ENCODE peak calls at places on chromosomes 13 and 19, in nine cellular contexts. K is MV-4-11; N is astrocyte of the spinal cord; Z is AG09309; A is hypothalamus; T is stimulated activated CD8-positive, alpha-beta memory T cell treated with anti-CD3 and anti-CD28 coated beads, Interleukin-4, amount 100 ng/mL, for 48 hours; L is kidney epithelial cell; I is NAMALWA; V is GM10248. B is an unnamed sample.

GRCh38 chr19:52217576-52217975 is 27.7 kb downstream of the PPP2R1A start:
- DNase-seq in V (no peak), L (no peak), Z (no peak), N (no peak), K (no peak), T (peak), I (no peak), A (no peak), B (no peak)

GRCh38 chr19:41355802-41356201 is 2.1 kb upstream of the TGFB1 start:
- DNase-seq in V (no peak), K (peak), L (no peak), A (no peak), T (no peak), I (no peak), Z (no peak), N (no peak), B (no peak)

GRCh38 chr19:58328999-58329398 is 2.2 kb downstream of the ZSCAN22 start:
- DNase-seq in I (peak), N (no peak), L (no peak), Z (no peak), V (no peak), T (peak), A (no peak), K (peak), B (peak)

GRCh38 chr13:51728972-51729371 is 75.0 kb downstream of the DHRS12 start:
- DNase-seq in Z (peak), V (no peak), N (peak), T (no peak), A (no peak), I (no peak), L (no peak), K (peak), B (no peak)

GRCh38 chr13:33644607-33645543 is 173.1 kb upstream of the RFC3 start:
- DNase-seq in A (no peak), K (peak), N (no peak), T (peak), I (no peak), Z (no peak), L (no peak), V (no peak), B (no peak)

GRCh38 chr13:107649071-107649470 is 566.3 kb downstream of the LIG4 start:
- DNase-seq in Z (no peak), T (no peak), L (no peak), V (no peak), A (no peak), I (no peak), K (no peak), N (no peak), B (no peak)

GRCh38 chr19:40745402-40745780 is 4.9 kb downstream of the ACTMAP start:
- DNase-seq in V (no peak), A (no peak), K (no peak), I (no peak), Z (no peak), L (peak), T (no peak), N (peak), B (no peak)

GRCh38 chr19:52270266-52270885 is 989 bp downstream of the ZNF766 start:
- DNase-seq in A (no peak), T (peak), V (peak), L (no peak), Z (no peak), K (peak), N (no peak), I (peak), B (peak)